ENCODE peak calls at places on chromosomes 7 and 10, in five cellular contexts. E is testis, S is upper lobe of right lung, O is mammary epithelial cell, U is GM23248. K is an unnamed sample. For H3K27me3 and H3K4me1, the result is how much of the 10 kb centered on the place peaks cover.

GRCh38 chr10:127441350-127442219 is 107.5 kb upstream of the NPS start:
- DNase-seq in O (no peak), U (no peak), E (peak), S (peak), K (peak)

GRCh38 chr7:40899151-40899550 is 764.3 kb downstream of the SUGCT start:
- DNase-seq in S (no peak), U (no peak), O (no peak), E (no peak), K (no peak)

GRCh38 chr7:129218514-129219036 is 6.3 kb upstream of the AHCYL2 start:
- DNase-seq in E (peak), S (peak), O (peak), U (peak), K (peak)

GRCh38 chr7:139731802-139732470 is 45.9 kb downstream of the HIPK2 start:
- DNase-seq in U (peak), E (peak), S (peak), O (peak), K (peak)

GRCh38 chr10:133139561-133140065 is 20.4 kb upstream of the KNDC1 start:
- DNase-seq in U (no peak), E (no peak), S (no peak), O (no peak), K (no peak)

GRCh38 chr7:66626236-66626957 is 2.3 kb upstream of the KCTD7 start:
- DNase-seq in O (peak), U (peak), S (no peak), E (no peak), K (peak)

GRCh38 chr10:1255166-1255565 is 199.0 kb downstream of the WDR37 start:
- DNase-seq in O (no peak), E (no peak), U (no peak), S (no peak), K (no peak)

GRCh38 chr7:151117565-151117964 is 31.3 kb downstream of the AGAP3 start:
- DNase-seq in U (no peak), E (no peak), O (no peak), S (no peak), K (no peak)

GRCh38 chr7:116934580-116934979 is 18.7 kb upstream of the ST7 start:
- DNase-seq in U (no peak), S (no peak), O (no peak), E (no peak), K (no peak)

GRCh38 chr10:4849555-4850242 is 23.7 kb downstream of the AKR1E2 start:
- DNase-seq in U (peak), E (peak), O (peak), S (peak), K (peak)

GRCh38 chr7:128036226-128036940 is 5.1 kb upstream of the LRRC4 start:
- DNase-seq in E (no peak), O (no peak), S (no peak), U (no peak), K (no peak)

GRCh38 chr7:73612598-73613269 is 11.6 kb downstream of the MLXIPL start:
- DNase-seq in S (no peak), E (peak), O (peak), U (peak), K (peak)

GRCh38 chr10:90414926-90415325 is 442.9 kb downstream of the HTR7 start:
- DNase-seq in E (no peak), U (no peak), S (no peak), O (no peak), K (no peak)

DNA sequence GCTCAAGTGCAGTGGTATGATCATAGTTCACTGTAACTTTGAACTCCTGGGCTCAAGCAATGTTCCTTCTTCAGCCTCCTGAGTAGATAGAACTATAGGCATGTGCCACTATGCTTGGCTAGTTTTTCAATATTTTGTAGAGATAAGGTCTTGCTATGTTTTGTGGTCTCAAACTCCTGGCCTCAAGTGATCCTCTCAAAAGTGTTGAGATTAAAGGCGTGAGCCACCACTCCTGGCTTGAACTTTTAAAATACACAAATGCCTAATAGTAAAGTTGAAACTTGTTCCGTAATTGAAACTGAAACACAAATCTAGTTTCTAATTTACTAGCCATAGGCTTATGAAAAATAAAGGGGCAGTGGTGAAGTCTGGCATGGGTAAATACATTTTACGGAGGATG is 65.7 kb downstream of the AP3M1 start:
- DNase-seq in S (no peak), U (no peak), E (no peak), O (no peak), K (no peak)
- H3K4me3 ChIP-seq in S (no peak), U (no peak), E (no peak), O (no peak), K (no peak)

DNA sequence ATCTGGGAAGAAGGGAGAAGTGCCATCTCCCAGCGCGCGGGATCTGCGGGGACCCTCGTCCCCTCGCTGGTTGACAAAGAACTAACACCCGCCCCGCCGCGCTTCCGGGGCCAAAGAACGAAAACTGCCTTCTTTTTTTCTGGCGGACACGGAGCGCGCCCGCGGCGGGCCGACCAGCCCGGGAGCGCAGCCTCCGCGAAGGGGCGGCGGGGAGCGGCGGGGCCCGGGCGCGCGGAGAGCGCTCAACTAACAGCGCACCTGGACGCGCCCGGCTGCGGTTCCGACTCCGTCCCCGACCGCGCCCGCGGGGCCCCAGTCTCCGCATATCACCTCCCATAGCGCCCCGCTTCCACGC is 380 bp downstream of the PDLIM1 start:
- DNase-seq in U (peak), S (no peak), O (no peak), E (peak), K (no peak)
- H3K27me3 ChIP-seq in U (under half), S (under half), O (under half), E (under half), K (under half)

GRCh38 chr7:80924090-80924489 is 5.2 kb upstream of the SEMA3C start:
- DNase-seq in U (no peak), O (no peak), S (no peak), E (no peak), K (no peak)
- H3K4me1 ChIP-seq in U (under half), O (under half), S (under half), E (under half), K (under half)

DNA sequence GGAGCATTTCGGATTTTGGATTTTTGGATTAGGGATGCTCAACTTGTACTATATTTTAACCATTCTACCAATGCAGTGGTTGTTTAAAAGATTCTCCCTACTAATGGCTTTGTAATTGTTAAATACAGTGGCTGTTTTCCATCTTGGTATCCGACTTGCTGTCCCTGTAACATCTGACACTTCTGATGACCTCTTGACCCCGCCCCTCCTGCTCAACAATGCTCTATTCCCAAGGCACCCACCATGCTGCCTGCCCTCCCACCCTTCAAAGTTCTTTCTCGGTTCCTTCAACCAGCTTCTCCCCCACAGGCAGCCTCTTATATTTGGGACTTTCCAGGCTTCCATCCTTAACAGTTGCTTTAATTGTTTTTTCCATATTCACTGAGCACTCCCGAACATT is 2.0 kb downstream of the PRTFDC1 start:
- DNase-seq in U (no peak), S (no peak), O (no peak), E (no peak), K (no peak)
- H3K4me3 ChIP-seq in U (no peak), S (no peak), O (no peak), E (no peak), K (no peak)

DNA sequence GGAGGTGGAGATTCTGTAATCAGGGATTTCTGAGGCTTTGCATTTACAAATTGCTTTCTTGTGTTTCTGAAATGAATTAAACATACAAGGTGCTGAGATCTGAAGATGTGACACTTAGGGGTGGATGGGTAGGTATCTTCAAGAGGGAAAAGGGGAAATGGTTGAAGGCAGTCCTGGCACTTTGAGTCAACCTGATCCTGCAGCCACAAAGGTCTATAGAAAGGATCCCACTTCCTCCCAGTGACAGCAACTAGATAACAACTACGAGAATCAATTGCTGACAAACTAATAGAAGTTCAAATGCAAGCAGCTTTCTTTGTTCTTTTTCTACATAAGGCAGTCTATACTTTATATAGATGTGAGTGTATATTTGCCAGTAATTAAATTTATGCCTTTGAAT is 553.3 kb downstream of the MDFIC start:
- DNase-seq in U (no peak), S (no peak), E (no peak), O (no peak), K (no peak)
- H3K27me3 ChIP-seq in U (under half), S (under half), E (under half), O (under half), K (under half)

GRCh38 chr10:77892021-77892739 is 34.4 kb downstream of the DLG5 start:
- DNase-seq in S (no peak), O (no peak), E (no peak), U (no peak), K (peak)
- H3K4me1 ChIP-seq in S (under half), O (under half), E (under half), U (under half), K (half or more)

K was measured in thyroid gland.